ENCODE peak calls at places on chromosomes 12 and 14, in five cellular contexts. I, O, V, L and Y are unnamed samples.

GRCh38 chr14:24231263-24232120 is 675 bp downstream of the NEDD8 start:
- DNase-seq in I (peak), V (peak), O (no peak), L (no peak), Y (no peak)

GRCh38 chr12:58588771-58589170 is 331.5 kb downstream of the LRIG3 start:
- DNase-seq in I (peak), O (no peak), L (no peak), V (no peak), Y (no peak)

GRCh38 chr12:118611295-118611694 is 234.9 kb downstream of the SUDS3 start:
- DNase-seq in L (no peak), O (no peak), V (no peak), I (no peak), Y (no peak)

GRCh38 chr12:12376636-12377448 is 20.0 kb downstream of the BORCS5 start:
- DNase-seq in O (no peak), V (peak), I (peak), L (peak), Y (peak)

GRCh38 chr12:98238513-98238912 is 276.9 kb upstream of the TMPO start:
- DNase-seq in I (peak), V (peak), L (no peak), O (peak), Y (peak)

GRCh38 chr14:66001356-66001755 is 484.8 kb upstream of the CCDC196 start:
- DNase-seq in L (no peak), O (no peak), V (no peak), I (peak), Y (no peak)

GRCh38 chr12:115846516-115846915 is 431.0 kb downstream of the MED13L start:
- DNase-seq in I (no peak), L (no peak), V (no peak), O (no peak), Y (no peak)

GRCh38 chr14:85917631-85918030 is 387.7 kb downstream of the FLRT2 start:
- DNase-seq in V (no peak), I (no peak), O (no peak), L (no peak), Y (no peak)

GRCh38 chr12:12819752-12820311 is 6.7 kb downstream of the DDX47 start:
- DNase-seq in L (no peak), V (no peak), I (peak), O (peak), Y (peak)

GRCh38 chr12:32920506-32921085 is 24.0 kb upstream of the PKP2 start:
- DNase-seq in O (no peak), L (no peak), V (no peak), I (peak), Y (no peak)

GRCh38 chr12:11906284-11906935 is 164.3 kb upstream of the BCL2L14 start:
- DNase-seq in O (peak), L (no peak), I (no peak), V (no peak), Y (peak)

DNA sequence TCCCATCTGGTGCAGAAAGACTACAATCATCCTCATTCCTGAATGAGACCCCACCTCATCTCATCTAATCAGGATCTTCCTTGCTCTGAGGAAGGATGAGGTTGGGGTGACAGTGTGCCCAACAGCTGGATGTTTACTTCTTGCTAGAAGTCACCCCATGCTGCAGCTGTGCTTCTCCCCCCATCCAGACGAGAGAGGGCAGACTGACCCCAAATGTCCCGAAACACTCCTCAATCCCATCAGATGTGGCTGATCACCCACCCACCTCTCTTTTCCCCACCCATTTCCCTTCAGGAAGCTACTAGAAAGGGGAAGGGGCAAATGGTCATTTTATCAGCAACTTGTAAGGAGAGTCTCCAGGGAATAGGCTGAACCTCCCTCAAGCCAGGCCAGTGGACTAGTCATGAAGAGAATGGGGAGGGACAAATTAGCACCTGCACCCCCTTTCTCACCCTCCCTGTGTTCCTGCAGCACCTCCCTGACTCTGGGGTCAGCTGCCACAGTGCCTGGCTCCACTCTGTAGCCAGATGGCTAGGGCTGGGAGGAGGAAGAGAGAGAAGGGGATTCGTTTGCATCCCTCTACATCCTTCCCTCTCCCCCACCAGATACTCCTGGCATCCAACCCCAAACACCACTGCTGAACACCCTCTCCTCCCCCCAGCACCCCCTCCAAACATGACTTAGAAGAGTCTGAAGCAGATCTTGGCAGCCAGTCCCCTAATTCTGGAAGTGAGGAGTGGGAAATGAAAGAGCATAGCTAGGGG is 2.8 kb upstream of the BAZ2A start:
- DNase-seq in V (no peak), I (no peak), L (no peak), O (no peak), Y (no peak)
- TF ChIP-seq CTCF in V (no peak), I (no peak), L (no peak), O (no peak), Y (no peak)

GRCh38 chr14:99286761-99287160 is 14.8 kb upstream of the BCL11B start:
- DNase-seq in O (no peak), L (no peak), I (no peak), V (no peak), Y (no peak)

GRCh38 chr14:99284254-99285004 is 12.4 kb upstream of the BCL11B start:
- DNase-seq in L (no peak), I (no peak), V (no peak), O (no peak), Y (no peak)

GRCh38 chr14:99289394-99290189 is 17.6 kb upstream of the BCL11B start:
- DNase-seq in L (no peak), V (no peak), I (no peak), O (no peak), Y (no peak)

GRCh38 chr14:99288948-99289347 is 17.0 kb upstream of the BCL11B start:
- DNase-seq in I (no peak), V (no peak), O (no peak), L (no peak), Y (no peak)

GRCh38 chr14:99287269-99287942 is 15.4 kb upstream of the BCL11B start:
- DNase-seq in L (no peak), I (no peak), O (no peak), V (no peak), Y (no peak)
- H3K4me3 ChIP-seq in L (no peak), I (no peak), O (no peak), V (no peak), Y (no peak)

GRCh38 chr12:51923506-51924365 is 16.4 kb downstream of the ACVRL1 start:
- DNase-seq in V (no peak), O (no peak), L (peak), I (no peak), Y (no peak)

GRCh38 chr12:51924551-51925399 is 17.5 kb downstream of the ACVRL1 start:
- DNase-seq in L (no peak), V (no peak), O (no peak), I (no peak), Y (no peak)

GRCh38 chr12:51921017-51921725 is 13.9 kb downstream of the ACVRL1 start:
- DNase-seq in V (no peak), I (no peak), L (peak), O (no peak), Y (no peak)

GRCh38 chr12:51922146-51922545 is 14.8 kb downstream of the ACVRL1 start:
- DNase-seq in O (no peak), I (no peak), V (no peak), L (no peak), Y (no peak)

DNA sequence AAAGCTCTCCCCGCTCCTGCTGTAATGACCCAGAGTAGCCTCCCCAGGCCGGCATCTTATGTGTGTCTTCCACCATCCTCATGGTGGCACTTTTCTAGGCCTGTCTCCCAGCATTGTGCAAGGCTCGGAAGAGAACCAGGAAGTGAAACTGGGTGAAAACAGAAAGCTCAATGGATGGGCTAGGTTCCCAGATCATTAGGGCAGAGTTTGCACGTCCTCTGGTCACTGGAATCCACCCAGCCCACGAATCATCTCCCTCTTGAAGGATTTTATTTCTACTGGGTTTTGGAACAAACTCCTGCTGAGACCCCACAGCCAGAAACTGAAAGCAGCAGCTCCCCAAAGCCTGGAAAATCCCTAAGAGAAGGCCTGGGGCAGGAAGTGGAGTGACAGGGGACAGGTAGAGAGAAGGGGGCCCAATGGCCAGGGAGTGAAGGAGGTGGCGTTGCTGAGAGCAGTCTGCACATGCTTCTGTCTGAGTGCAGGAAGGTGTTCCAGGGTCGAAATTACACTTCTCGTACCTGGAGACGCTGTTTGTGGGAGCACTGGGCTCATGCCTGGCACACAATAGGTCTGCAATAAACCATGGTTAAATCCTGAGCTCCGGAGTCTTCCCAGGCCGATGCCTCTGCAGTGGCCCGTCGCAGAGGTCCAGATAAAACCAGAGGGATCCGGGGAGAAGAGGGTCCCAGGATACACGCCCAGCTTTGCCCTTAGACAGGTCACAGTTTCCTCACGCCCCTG is 15.6 kb downstream of the ACVRL1 start:
- DNase-seq in I (no peak), L (no peak), O (peak), V (peak), Y (peak)
- TF ChIP-seq CTCF in I (no peak), L (peak), O (no peak), V (no peak), Y (no peak)

DNA sequence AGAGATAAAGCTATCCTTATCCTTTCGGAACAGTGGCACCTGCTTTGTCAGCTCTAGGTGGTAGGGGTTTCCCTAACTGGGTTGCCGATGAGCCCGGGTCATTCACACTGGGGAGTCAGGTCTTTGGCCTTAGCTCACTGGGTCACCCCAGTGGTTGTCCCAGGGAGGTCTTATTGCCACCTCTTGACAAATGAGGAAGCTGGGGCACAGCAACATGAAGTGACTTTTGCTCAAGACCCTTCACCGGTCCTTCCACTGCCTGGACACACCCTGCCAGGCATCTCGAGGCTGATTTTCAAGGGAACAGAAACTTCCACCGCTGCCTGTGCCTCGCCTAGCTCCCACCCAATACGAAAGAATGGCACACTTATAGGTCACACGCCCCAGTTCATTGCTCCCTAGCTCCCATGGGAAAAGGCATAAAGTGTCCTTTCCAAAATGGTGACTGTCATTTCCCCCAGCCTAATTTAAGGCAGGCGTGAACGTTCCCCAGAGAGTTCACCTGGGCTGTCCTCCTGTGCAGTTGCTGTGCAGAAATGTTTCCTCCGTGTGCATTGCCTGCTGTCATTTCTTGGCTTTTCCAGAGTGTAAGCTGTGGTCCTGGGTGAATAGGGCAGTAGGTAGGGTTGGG is 156.1 kb upstream of the CCND2 start:
- DNase-seq in I (no peak), V (no peak), L (no peak), O (no peak), Y (no peak)
- H3K4me3 ChIP-seq in I (no peak), V (no peak), L (no peak), O (no peak), Y (no peak)

GRCh38 chr14:55436530-55436929 is 3.9 kb downstream of the TBPL2 start:
- DNase-seq in L (no peak), I (no peak), O (no peak), V (no peak), Y (no peak)

GRCh38 chr14:55440385-55440784 is at the start of gene TBPL2:
- DNase-seq in L (no peak), V (no peak), O (no peak), I (no peak), Y (no peak)

GRCh38 chr14:55441286-55441685 is 870 bp upstream of the TBPL2 start:
- DNase-seq in L (no peak), V (no peak), I (no peak), O (no peak), Y (no peak)

GRCh38 chr14:55434805-55435174 is 5.6 kb downstream of the TBPL2 start:
- DNase-seq in V (no peak), L (no peak), I (no peak), O (no peak), Y (no peak)

DNA sequence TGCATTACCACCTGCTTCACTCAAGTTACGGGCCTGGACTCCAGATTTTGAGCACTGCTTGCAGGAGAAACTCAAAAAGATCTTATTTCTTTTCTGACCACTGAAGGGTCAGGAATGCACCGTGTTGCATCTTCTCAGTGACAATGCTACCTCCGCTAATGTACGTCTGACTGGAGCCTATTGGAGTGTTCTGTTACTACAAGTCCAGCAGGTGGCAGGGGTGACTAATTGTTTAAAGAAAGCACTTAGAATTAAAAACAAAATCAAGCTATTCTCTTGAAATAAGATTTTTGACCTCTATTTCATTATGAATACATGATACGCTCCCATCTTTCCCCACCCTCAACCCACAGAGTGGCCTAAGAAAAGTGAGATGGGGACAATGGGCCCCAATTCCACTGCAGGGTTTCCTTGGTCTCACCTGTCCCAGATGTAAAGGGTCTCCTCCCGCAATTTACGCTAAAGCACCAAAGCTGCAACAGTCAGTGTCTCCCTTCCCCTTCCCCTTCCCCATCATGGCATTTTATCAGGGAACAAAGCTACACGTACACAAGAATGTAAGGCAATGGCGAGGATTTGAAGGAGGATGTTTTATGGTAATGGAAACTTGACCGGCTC is 2.2 kb downstream of the TBPL2 start:
- DNase-seq in L (peak), V (peak), O (no peak), I (peak), Y (no peak)
- TF ChIP-seq CTCF in L (peak), V (peak), O (peak), I (peak), Y (peak)

GRCh38 chr12:108826807-108827721 is 30.3 kb downstream of the SSH1 start:
- DNase-seq in I (no peak), O (no peak), L (no peak), V (no peak), Y (no peak)

GRCh38 chr12:108825205-108825950 is 32.0 kb downstream of the SSH1 start:
- DNase-seq in O (no peak), I (no peak), V (no peak), L (no peak), Y (no peak)

GRCh38 chr12:108823804-108824203 is 33.6 kb downstream of the SSH1 start:
- DNase-seq in O (no peak), I (no peak), V (no peak), L (no peak), Y (no peak)

GRCh38 chr12:108827941-108828340 is 29.4 kb downstream of the SSH1 start:
- DNase-seq in I (no peak), V (no peak), O (no peak), L (no peak), Y (no peak)

GRCh38 chr12:108826115-108826806 is 31.1 kb downstream of the SSH1 start:
- DNase-seq in I (no peak), V (peak), L (no peak), O (peak), Y (peak)
- H3K4me3 ChIP-seq in I (no peak), V (peak), L (no peak), O (peak), Y (peak)

GRCh38 chr12:26612203-26612602 is 220.8 kb downstream of the ITPR2 start:
- DNase-seq in I (no peak), V (no peak), L (no peak), O (no peak), Y (no peak)

GRCh38 chr12:26611598-26611997 is 221.4 kb downstream of the ITPR2 start:
- DNase-seq in I (no peak), L (no peak), O (no peak), V (no peak), Y (no peak)

GRCh38 chr12:26617513-26617912 is 215.5 kb downstream of the ITPR2 start:
- DNase-seq in O (no peak), L (no peak), V (no peak), I (no peak), Y (no peak)

GRCh38 chr12:26610774-26611173 is 222.2 kb downstream of the ITPR2 start:
- DNase-seq in L (no peak), I (no peak), V (no peak), O (no peak), Y (no peak)

DNA sequence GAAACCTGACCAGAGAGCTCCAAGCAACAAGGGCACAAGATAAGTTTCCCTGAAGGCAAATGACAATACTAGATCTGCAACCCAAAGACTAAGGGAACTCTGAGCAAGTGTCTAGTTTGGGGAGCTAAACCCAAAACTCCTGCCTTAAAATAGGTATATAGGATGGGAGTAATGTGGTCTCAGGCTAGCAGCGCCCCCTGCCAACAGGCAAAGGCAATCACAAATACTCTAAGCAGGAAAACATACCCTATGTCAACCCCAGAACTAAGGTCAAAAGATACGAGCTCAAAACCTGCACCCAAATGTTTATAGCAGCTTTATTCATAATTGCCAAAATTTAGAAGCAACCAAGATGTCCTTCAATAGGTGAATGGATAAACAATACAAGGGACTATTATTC is 218.8 kb downstream of the ITPR2 start:
- DNase-seq in L (peak), V (no peak), O (no peak), I (peak), Y (no peak)
- TF ChIP-seq CTCF in L (peak), V (peak), O (peak), I (peak), Y (peak)

DNA sequence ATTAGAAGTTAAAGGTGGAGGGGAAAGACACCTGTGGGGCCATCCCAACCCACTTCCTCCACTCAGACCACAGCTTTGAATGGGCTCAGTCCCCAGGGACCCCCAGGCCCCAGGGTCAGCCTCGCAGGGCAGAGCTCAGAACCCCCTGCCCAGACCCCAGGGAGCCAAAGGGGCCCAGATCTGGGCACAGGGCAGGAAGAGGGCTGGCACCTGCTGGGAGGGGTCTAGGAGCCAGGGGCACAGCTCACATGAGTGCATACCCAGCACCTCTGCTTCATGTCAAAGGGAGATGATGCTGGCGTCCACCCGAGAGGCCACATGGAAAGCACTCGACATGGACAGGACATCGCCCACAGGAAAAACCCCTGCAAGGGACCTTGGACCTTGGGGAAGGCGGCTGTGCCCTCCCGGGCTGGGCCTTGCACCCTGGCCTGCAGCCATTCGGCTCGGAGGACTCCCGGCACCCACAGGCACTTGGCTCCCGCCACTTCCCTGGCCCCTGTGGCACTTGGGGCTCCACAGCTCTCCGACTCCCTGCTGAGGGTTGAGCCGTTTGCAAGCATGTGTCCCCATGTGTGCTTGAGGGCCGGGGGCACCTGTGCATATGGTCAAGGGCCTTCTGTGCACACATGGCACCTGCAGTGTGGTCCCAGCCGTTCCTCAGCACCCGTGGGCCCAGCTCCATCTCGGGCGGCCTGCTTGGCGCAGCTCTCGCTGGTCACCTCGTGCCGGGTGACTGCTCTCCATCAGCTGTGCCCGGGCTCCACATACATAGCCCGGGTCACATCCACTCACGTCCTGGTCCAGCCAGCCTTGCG is 7.8 kb upstream of the AMN start:
- DNase-seq in L (no peak), I (no peak), V (no peak), O (no peak), Y (no peak)
- H3K4me3 ChIP-seq in L (no peak), I (no peak), V (no peak), O (no peak), Y (no peak)